ENCODE peak calls at places on chromosomes 5 and 9, in four cellular contexts. One of them, this sample, is unnamed.

GRCh38 chr9:101376117-101376866 is 8.5 kb downstream of the BAAT start:
- DNase-seq in MCF 10A: no peak
- DNase-seq in amniotic stem cell: no peak
- DNase-seq in skeletal muscle cell: peak; percentile 64
- DNase-seq in this sample: no peak

GRCh38 chr5:166883016-166883415 is 1408.4 kb upstream of the WWC1 start:
- DNase-seq in MCF 10A: peak; percentile 90
- DNase-seq in skeletal muscle cell: peak; percentile 62
- DNase-seq in amniotic stem cell: no peak
- DNase-seq in this sample: no peak

GRCh38 chr5:153619706-153620105 is 129.2 kb downstream of the GRIA1 start:
- DNase-seq in skeletal muscle cell: no peak
- DNase-seq in amniotic stem cell: no peak
- DNase-seq in MCF 10A: peak; percentile 16
- DNase-seq in this sample: no peak

GRCh38 chr9:132207839-132208615 is 46.2 kb downstream of the NTNG2 start:
- DNase-seq in amniotic stem cell: no peak
- DNase-seq in skeletal muscle cell: no peak
- DNase-seq in MCF 10A: no peak
- DNase-seq in this sample: no peak

GRCh38 chr5:176796411-176796810 is 13.9 kb upstream of the UNC5A start:
- DNase-seq in MCF 10A: peak; percentile 52
- DNase-seq in skeletal muscle cell: no peak
- DNase-seq in amniotic stem cell: no peak
- DNase-seq in this sample: no peak

GRCh38 chr5:41414598-41414997 is 95.8 kb downstream of the PLCXD3 start:
- DNase-seq in skeletal muscle cell: peak; percentile 86
- DNase-seq in amniotic stem cell: peak; percentile 33
- DNase-seq in MCF 10A: peak; percentile 92
- DNase-seq in this sample: no peak

GRCh38 chr9:131394464-131395026 is 659 bp downstream of the PRRC2B start:
- DNase-seq in MCF 10A: no peak
- DNase-seq in skeletal muscle cell: no peak
- DNase-seq in amniotic stem cell: no peak
- DNase-seq in this sample: peak; percentile 69

GRCh38 chr9:113567361-113568080 is 104.0 kb downstream of the RGS3 start:
- DNase-seq in amniotic stem cell: no peak
- DNase-seq in MCF 10A: no peak
- DNase-seq in skeletal muscle cell: no peak
- DNase-seq in this sample: no peak

This sample was measured in ecto neural progenitor cell.